ENCODE peak calls at places on chromosomes 11 and 22, in ten cellular contexts. One of them, this sample, is unnamed. For H3K27me3, the result is how much of the 10 kb centered on the place peaks cover.

GRCh38 chr11:112195906-112196305 is 20.6 kb downstream of the BCO2 start:
- DNase-seq in ovary: no peak
- DNase-seq in HCT116: no peak
- DNase-seq in uterus: no peak
- DNase-seq in IMR-90: no peak
- DNase-seq in transverse colon: no peak
- DNase-seq in breast epithelium: no peak
- DNase-seq in esophagus muscularis mucosa: no peak
- DNase-seq in K562: no peak
- DNase-seq in heart left ventricle: no peak
- DNase-seq in this sample: no peak

GRCh38 chr22:21765909-21766529 is 30.4 kb upstream of the YPEL1 start:
- DNase-seq in ovary: no peak
- DNase-seq in HCT116: no peak
- DNase-seq in uterus: no peak
- DNase-seq in IMR-90: no peak
- DNase-seq in transverse colon: no peak
- DNase-seq in breast epithelium: no peak
- DNase-seq in esophagus muscularis mucosa: no peak
- DNase-seq in K562: no peak
- DNase-seq in heart left ventricle: no peak
- DNase-seq in this sample: no peak

GRCh38 chr11:75273989-75274391 is 33.4 kb downstream of the TPBGL start:
- DNase-seq in ovary: no peak
- DNase-seq in HCT116: no peak
- DNase-seq in uterus: no peak
- DNase-seq in IMR-90: no peak
- DNase-seq in transverse colon: no peak
- DNase-seq in breast epithelium: peak
- DNase-seq in esophagus muscularis mucosa: no peak
- DNase-seq in K562: no peak
- DNase-seq in heart left ventricle: no peak
- DNase-seq in this sample: no peak

GRCh38 chr22:24758164-24758799 is 16.2 kb downstream of the PIWIL3 start:
- DNase-seq in ovary: peak
- DNase-seq in HCT116: peak
- DNase-seq in uterus: peak
- DNase-seq in IMR-90: peak
- DNase-seq in transverse colon: peak
- DNase-seq in breast epithelium: no peak
- DNase-seq in esophagus muscularis mucosa: no peak
- DNase-seq in K562: peak
- DNase-seq in heart left ventricle: peak
- DNase-seq in this sample: peak

GRCh38 chr11:2517386-2518064 is 72.7 kb downstream of the KCNQ1 start:
- DNase-seq in ovary: peak
- DNase-seq in HCT116: no peak
- DNase-seq in uterus: peak
- DNase-seq in IMR-90: no peak
- DNase-seq in transverse colon: peak
- DNase-seq in breast epithelium: no peak
- DNase-seq in esophagus muscularis mucosa: peak
- DNase-seq in K562: no peak
- DNase-seq in heart left ventricle: peak
- DNase-seq in this sample: peak

GRCh38 chr22:31449521-31449920 is 40.1 kb downstream of the EIF4ENIF1 start:
- DNase-seq in ovary: no peak
- DNase-seq in HCT116: no peak
- DNase-seq in uterus: no peak
- DNase-seq in IMR-90: no peak
- DNase-seq in transverse colon: no peak
- DNase-seq in breast epithelium: no peak
- DNase-seq in esophagus muscularis mucosa: no peak
- DNase-seq in K562: no peak
- DNase-seq in heart left ventricle: no peak
- DNase-seq in this sample: no peak

GRCh38 chr11:123338266-123338800 is 91.7 kb upstream of the GRAMD1B start:
- DNase-seq in ovary: no peak
- DNase-seq in HCT116: no peak
- DNase-seq in uterus: no peak
- DNase-seq in IMR-90: no peak
- DNase-seq in transverse colon: no peak
- DNase-seq in breast epithelium: no peak
- DNase-seq in esophagus muscularis mucosa: no peak
- DNase-seq in K562: no peak
- DNase-seq in heart left ventricle: no peak
- DNase-seq in this sample: no peak

GRCh38 chr22:19614546-19614884 is 90.3 kb upstream of the CLDN5 start:
- DNase-seq in ovary: no peak
- DNase-seq in HCT116: no peak
- DNase-seq in uterus: no peak
- DNase-seq in IMR-90: no peak
- DNase-seq in transverse colon: no peak
- DNase-seq in breast epithelium: no peak
- DNase-seq in esophagus muscularis mucosa: no peak
- DNase-seq in K562: no peak
- DNase-seq in heart left ventricle: no peak
- DNase-seq in this sample: no peak

GRCh38 chr11:7671347-7671746 is 2.0 kb downstream of the CYB5R2 start:
- DNase-seq in ovary: peak
- DNase-seq in HCT116: no peak
- DNase-seq in uterus: no peak
- DNase-seq in IMR-90: no peak
- DNase-seq in transverse colon: no peak
- DNase-seq in breast epithelium: no peak
- DNase-seq in esophagus muscularis mucosa: no peak
- DNase-seq in K562: no peak
- DNase-seq in heart left ventricle: no peak
- DNase-seq in this sample: no peak

GRCh38 chr11:103803062-103803461 is 233.4 kb upstream of the DDI1 start:
- DNase-seq in ovary: no peak
- DNase-seq in HCT116: no peak
- DNase-seq in uterus: no peak
- DNase-seq in IMR-90: peak
- DNase-seq in transverse colon: no peak
- DNase-seq in breast epithelium: no peak
- DNase-seq in esophagus muscularis mucosa: no peak
- DNase-seq in K562: no peak
- DNase-seq in heart left ventricle: no peak
- DNase-seq in this sample: no peak

GRCh38 chr11:122628691-122629555 is 26.6 kb upstream of the UBASH3B start:
- DNase-seq in ovary: peak
- DNase-seq in HCT116: peak
- DNase-seq in uterus: peak
- DNase-seq in IMR-90: peak
- DNase-seq in transverse colon: peak
- DNase-seq in breast epithelium: no peak
- DNase-seq in esophagus muscularis mucosa: no peak
- DNase-seq in K562: peak
- DNase-seq in heart left ventricle: peak
- DNase-seq in this sample: peak

GRCh38 chr22:39723899-39724351 is 153.4 kb downstream of the CACNA1I start:
- DNase-seq in ovary: no peak
- DNase-seq in HCT116: peak
- DNase-seq in uterus: no peak
- DNase-seq in IMR-90: peak
- DNase-seq in transverse colon: no peak
- DNase-seq in breast epithelium: peak
- DNase-seq in esophagus muscularis mucosa: no peak
- DNase-seq in K562: peak
- DNase-seq in heart left ventricle: no peak
- DNase-seq in this sample: peak

GRCh38 chr22:26409705-26410376 is 19.2 kb upstream of the ASPHD2 start:
- DNase-seq in ovary: no peak
- DNase-seq in HCT116: no peak
- DNase-seq in uterus: no peak
- DNase-seq in IMR-90: no peak
- DNase-seq in transverse colon: no peak
- DNase-seq in breast epithelium: no peak
- DNase-seq in esophagus muscularis mucosa: no peak
- DNase-seq in K562: no peak
- DNase-seq in heart left ventricle: no peak
- DNase-seq in this sample: no peak

GRCh38 chr22:16717699-16718558 is 107.3 kb downstream of the XKR3 start:
- DNase-seq in ovary: no peak
- DNase-seq in HCT116: no peak
- DNase-seq in uterus: no peak
- DNase-seq in IMR-90: no peak
- DNase-seq in transverse colon: no peak
- DNase-seq in breast epithelium: peak
- DNase-seq in esophagus muscularis mucosa: no peak
- DNase-seq in K562: peak
- DNase-seq in heart left ventricle: no peak
- DNase-seq in this sample: no peak

GRCh38 chr22:36968249-36968964 is 50.8 kb downstream of the TST start:
- DNase-seq in ovary: no peak
- DNase-seq in HCT116: no peak
- DNase-seq in uterus: no peak
- DNase-seq in IMR-90: no peak
- DNase-seq in transverse colon: no peak
- DNase-seq in breast epithelium: no peak
- DNase-seq in esophagus muscularis mucosa: no peak
- DNase-seq in K562: no peak
- DNase-seq in heart left ventricle: no peak
- DNase-seq in this sample: no peak
- H3K27me3 ChIP-seq in ovary: under half
- H3K27me3 ChIP-seq in HCT116: under half
- H3K27me3 ChIP-seq in uterus: under half
- H3K27me3 ChIP-seq in IMR-90: under half
- H3K27me3 ChIP-seq in transverse colon: under half
- H3K27me3 ChIP-seq in breast epithelium: under half
- H3K27me3 ChIP-seq in esophagus muscularis mucosa: under half
- H3K27me3 ChIP-seq in K562: under half
- H3K27me3 ChIP-seq in heart left ventricle: under half
- H3K27me3 ChIP-seq in this sample: under half

DNA sequence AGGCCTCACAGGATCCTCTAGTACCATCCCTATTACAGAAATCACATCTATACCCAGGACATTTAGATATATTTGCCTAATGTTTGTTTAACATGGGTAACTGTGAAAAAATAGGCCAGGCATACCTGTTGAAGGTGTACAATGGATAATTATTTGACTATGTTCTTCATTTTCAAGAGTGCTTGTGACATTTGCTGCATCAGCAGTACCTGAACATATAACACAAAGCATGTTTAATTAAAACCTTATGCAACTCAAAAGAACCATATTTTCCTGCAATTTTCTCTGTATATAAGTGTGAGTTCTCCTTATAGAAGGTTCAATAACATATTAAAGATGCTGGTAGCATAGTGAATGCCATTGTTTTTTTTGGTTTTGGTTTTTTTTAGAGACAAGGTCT is 8.5 kb upstream of the CCDC34 start:
- DNase-seq in ovary: no peak
- DNase-seq in HCT116: no peak
- DNase-seq in uterus: no peak
- DNase-seq in IMR-90: no peak
- DNase-seq in transverse colon: no peak
- DNase-seq in breast epithelium: no peak
- DNase-seq in esophagus muscularis mucosa: no peak
- DNase-seq in K562: no peak
- DNase-seq in heart left ventricle: no peak
- DNase-seq in this sample: no peak
- TF ChIP-seq POLR2A in ovary: no peak
- TF ChIP-seq POLR2A in HCT116: no peak
- TF ChIP-seq POLR2A in uterus: no peak
- TF ChIP-seq POLR2A in IMR-90: no peak
- TF ChIP-seq POLR2A in transverse colon: no peak
- TF ChIP-seq POLR2A in breast epithelium: no peak
- TF ChIP-seq POLR2A in esophagus muscularis mucosa: no peak
- TF ChIP-seq POLR2A in K562: no peak
- TF ChIP-seq POLR2A in heart left ventricle: no peak
- TF ChIP-seq POLR2A in this sample: no peak

GRCh38 chr22:18033204-18033998 is 9.0 kb upstream of the MICAL3 start:
- DNase-seq in ovary: no peak
- DNase-seq in HCT116: no peak
- DNase-seq in uterus: peak
- DNase-seq in IMR-90: peak
- DNase-seq in transverse colon: no peak
- DNase-seq in breast epithelium: no peak
- DNase-seq in esophagus muscularis mucosa: peak
- DNase-seq in K562: no peak
- DNase-seq in heart left ventricle: peak
- DNase-seq in this sample: no peak
- TF ChIP-seq CTCF in ovary: no peak
- TF ChIP-seq CTCF in HCT116: peak
- TF ChIP-seq CTCF in uterus: no peak
- TF ChIP-seq CTCF in IMR-90: peak
- TF ChIP-seq CTCF in transverse colon: peak
- TF ChIP-seq CTCF in breast epithelium: no peak
- TF ChIP-seq CTCF in esophagus muscularis mucosa: peak
- TF ChIP-seq CTCF in K562: no peak
- TF ChIP-seq CTCF in heart left ventricle: no peak
- TF ChIP-seq CTCF in this sample: peak

GRCh38 chr22:49134076-49134475 is 693.6 kb downstream of the BRD1 start:
- DNase-seq in ovary: no peak
- DNase-seq in HCT116: no peak
- DNase-seq in uterus: no peak
- DNase-seq in IMR-90: no peak
- DNase-seq in transverse colon: no peak
- DNase-seq in breast epithelium: no peak
- DNase-seq in esophagus muscularis mucosa: no peak
- DNase-seq in K562: no peak
- DNase-seq in heart left ventricle: no peak
- DNase-seq in this sample: no peak

GRCh38 chr22:49138250-49138790 is 689.4 kb downstream of the BRD1 start:
- DNase-seq in ovary: no peak
- DNase-seq in HCT116: no peak
- DNase-seq in uterus: no peak
- DNase-seq in IMR-90: no peak
- DNase-seq in transverse colon: no peak
- DNase-seq in breast epithelium: no peak
- DNase-seq in esophagus muscularis mucosa: no peak
- DNase-seq in K562: no peak
- DNase-seq in heart left ventricle: no peak
- DNase-seq in this sample: no peak

GRCh38 chr22:49136041-49136815 is 691.4 kb downstream of the BRD1 start:
- DNase-seq in ovary: no peak
- DNase-seq in HCT116: no peak
- DNase-seq in uterus: no peak
- DNase-seq in IMR-90: no peak
- DNase-seq in transverse colon: no peak
- DNase-seq in breast epithelium: no peak
- DNase-seq in esophagus muscularis mucosa: no peak
- DNase-seq in K562: no peak
- DNase-seq in heart left ventricle: no peak
- DNase-seq in this sample: no peak

GRCh38 chr22:49137216-49137840 is 690.3 kb downstream of the BRD1 start:
- DNase-seq in ovary: no peak
- DNase-seq in HCT116: no peak
- DNase-seq in uterus: no peak
- DNase-seq in IMR-90: no peak
- DNase-seq in transverse colon: no peak
- DNase-seq in breast epithelium: no peak
- DNase-seq in esophagus muscularis mucosa: no peak
- DNase-seq in K562: no peak
- DNase-seq in heart left ventricle: no peak
- DNase-seq in this sample: no peak

DNA sequence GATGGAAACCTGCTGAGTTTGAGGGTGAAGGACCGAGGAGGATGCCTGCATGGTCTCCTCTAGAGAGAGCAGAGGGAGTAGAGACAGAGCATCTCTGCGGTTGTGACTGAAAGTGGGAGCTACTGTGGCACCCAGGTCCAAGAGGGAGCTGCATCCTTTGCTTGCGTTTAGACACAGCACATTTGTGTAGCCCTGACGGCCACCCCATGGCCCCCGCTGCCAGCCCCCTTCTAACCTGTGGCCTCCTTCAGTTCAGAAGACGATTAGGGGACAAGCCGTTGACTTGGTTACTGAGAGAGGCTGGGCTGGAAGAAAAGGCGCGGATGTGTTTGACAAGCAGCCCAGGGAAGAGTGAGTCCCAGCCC is 690.9 kb downstream of the BRD1 start:
- DNase-seq in ovary: no peak
- DNase-seq in HCT116: no peak
- DNase-seq in uterus: no peak
- DNase-seq in IMR-90: no peak
- DNase-seq in transverse colon: no peak
- DNase-seq in breast epithelium: no peak
- DNase-seq in esophagus muscularis mucosa: no peak
- DNase-seq in K562: no peak
- DNase-seq in heart left ventricle: no peak
- DNase-seq in this sample: no peak
- H3K27me3 ChIP-seq in ovary: under half
- H3K27me3 ChIP-seq in HCT116: half or more
- H3K27me3 ChIP-seq in uterus: under half
- H3K27me3 ChIP-seq in IMR-90: under half
- H3K27me3 ChIP-seq in transverse colon: under half
- H3K27me3 ChIP-seq in breast epithelium: under half
- H3K27me3 ChIP-seq in esophagus muscularis mucosa: under half
- H3K27me3 ChIP-seq in K562: under half
- H3K27me3 ChIP-seq in heart left ventricle: under half
- H3K27me3 ChIP-seq in this sample: under half

This sample was measured in adrenal gland.